ENCODE peak calls at places on chromosomes 1 and 21, in six cellular contexts. T is AG04450, Q is sigmoid colon, Y is uterus, S is SK-N-SH, M is suprapubic skin. E is an unnamed sample.

GRCh38 chr21:15015622-15016471 is 49.0 kb downstream of the NRIP1 start:
- DNase-seq in T (peak), Q (no peak), Y (no peak), S (no peak), M (no peak), E (no peak)

GRCh38 chr21:38740131-38740530 is 65.6 kb upstream of the ETS2 start:
- DNase-seq in T (no peak), Q (no peak), Y (no peak), S (no peak), M (no peak), E (no peak)

GRCh38 chr1:245255783-245256182 is 101.0 kb downstream of the KIF26B start:
- DNase-seq in T (no peak), Q (no peak), Y (no peak), S (no peak), M (no peak), E (no peak)

GRCh38 chr1:69513621-69514020 is 54.1 kb upstream of the LRRC7 start:
- DNase-seq in T (no peak), Q (no peak), Y (no peak), S (no peak), M (no peak), E (no peak)

GRCh38 chr1:183580281-183580682 is 10.0 kb downstream of the NCF2 start:
- DNase-seq in T (no peak), Q (no peak), Y (no peak), S (no peak), M (no peak), E (no peak)

GRCh38 chr1:67485046-67485811 is 55.0 kb upstream of the SERBP1 start:
- DNase-seq in T (no peak), Q (no peak), Y (no peak), S (no peak), M (no peak), E (no peak)

GRCh38 chr1:231626951-231627614 is 493 bp downstream of the DISC1 start:
- DNase-seq in T (no peak), Q (peak), Y (peak), S (peak), M (peak), E (peak)

GRCh38 chr1:21258331-21259134 is 31.7 kb downstream of the ECE1 start:
- DNase-seq in T (no peak), Q (no peak), Y (no peak), S (no peak), M (no peak), E (no peak)

GRCh38 chr1:153789478-153790148 is 14.4 kb downstream of the SLC27A3 start:
- DNase-seq in T (no peak), Q (peak), Y (no peak), S (no peak), M (no peak), E (no peak)

GRCh38 chr1:160637065-160637464 is 9.8 kb downstream of the SLAMF1 start:
- DNase-seq in T (no peak), Q (no peak), Y (no peak), S (no peak), M (no peak), E (no peak)

GRCh38 chr1:162270016-162270415 is 106.6 kb downstream of the SPATA46 start:
- DNase-seq in T (no peak), Q (no peak), Y (no peak), S (no peak), M (no peak), E (no peak)

GRCh38 chr21:41952568-41953248 is 1.1 kb downstream of the C2CD2 start:
- DNase-seq in T (no peak), Q (no peak), Y (no peak), S (no peak), M (no peak), E (no peak)

GRCh38 chr1:51621161-51621560 is 4.3 kb downstream of the OSBPL9 start:
- DNase-seq in T (no peak), Q (no peak), Y (no peak), S (no peak), M (no peak), E (no peak)

GRCh38 chr1:218433744-218434143 is 88.6 kb downstream of the TGFB2 start:
- DNase-seq in T (no peak), Q (no peak), Y (no peak), S (no peak), M (no peak), E (no peak)

GRCh38 chr1:62273953-62274352 is 45.3 kb downstream of the KANK4 start:
- DNase-seq in T (no peak), Q (no peak), Y (no peak), S (no peak), M (no peak), E (no peak)

GRCh38 chr1:55262822-55263221 is 47.7 kb upstream of the USP24 start:
- DNase-seq in T (no peak), Q (no peak), Y (no peak), S (no peak), M (no peak), E (no peak)

GRCh38 chr1:39391741-39392679 is 99.4 kb upstream of the BMP8A start:
- DNase-seq in T (no peak), Q (no peak), Y (peak), S (no peak), M (no peak), E (no peak)

GRCh38 chr1:35929730-35930592 is 944 bp upstream of the AGO3 start:
- DNase-seq in T (no peak), Q (peak), Y (peak), S (peak), M (peak), E (peak)

GRCh38 chr1:169271094-169271493 is 96.5 kb downstream of the NME7 start:
- DNase-seq in T (no peak), Q (no peak), Y (no peak), S (no peak), M (no peak), E (no peak)

GRCh38 chr1:58358311-58358710 is 188.2 kb downstream of the OMA1 start:
- DNase-seq in T (no peak), Q (no peak), Y (no peak), S (no peak), M (no peak), E (no peak)

GRCh38 chr1:72357411-72357810 is 75.1 kb upstream of the NEGR1 start:
- DNase-seq in T (peak), Q (no peak), Y (no peak), S (no peak), M (no peak), E (no peak)

GRCh38 chr21:35716886-35717285 is 343.4 kb downstream of the SETD4 start:
- DNase-seq in T (no peak), Q (no peak), Y (no peak), S (no peak), M (no peak), E (no peak)

GRCh38 chr1:117860906-117861610 is 68.4 kb downstream of the GDAP2 start:
- DNase-seq in T (peak), Q (no peak), Y (no peak), S (no peak), M (no peak), E (no peak)

GRCh38 chr21:44749116-44749758 is 37.9 kb upstream of the TSPEAR start:
- DNase-seq in T (no peak), Q (no peak), Y (no peak), S (no peak), M (no peak), E (no peak)

GRCh38 chr1:195748969-195749368 is 859.3 kb downstream of the KCNT2 start:
- DNase-seq in T (no peak), Q (no peak), Y (no peak), S (no peak), M (no peak), E (no peak)

GRCh38 chr21:19321688-19322087 is 918.1 kb upstream of the TMPRSS15 start:
- DNase-seq in T (no peak), Q (no peak), Y (no peak), S (no peak), M (no peak), E (no peak)

GRCh38 chr1:159591981-159592380 is 4.4 kb downstream of the APCS start:
- DNase-seq in T (no peak), Q (no peak), Y (no peak), S (no peak), M (no peak), E (no peak)

GRCh38 chr1:58779837-58780585 is 3.8 kb downstream of the JUN start:
- DNase-seq in T (no peak), Q (peak), Y (peak), S (no peak), M (peak), E (peak)

GRCh38 chr1:67489643-67490042 is 59.4 kb upstream of the SERBP1 start:
- DNase-seq in T (no peak), Q (no peak), Y (no peak), S (peak), M (no peak), E (no peak)

GRCh38 chr1:161020573-161021167 is at the start of gene F11R:
- DNase-seq in T (no peak), Q (no peak), Y (peak), S (peak), M (peak), E (peak)

GRCh38 chr1:195898924-195899323 is 709.3 kb downstream of the KCNT2 start:
- DNase-seq in T (no peak), Q (no peak), Y (no peak), S (no peak), M (no peak), E (no peak)

GRCh38 chr1:6353948-6354658 is 39.5 kb downstream of the ACOT7 start:
- DNase-seq in T (no peak), Q (no peak), Y (no peak), S (no peak), M (no peak), E (peak)

GRCh38 chr1:236850580-236850979 is 55.5 kb downstream of the MTR start:
- DNase-seq in T (no peak), Q (no peak), Y (no peak), S (no peak), M (no peak), E (no peak)

GRCh38 chr1:36871146-36871971 is 163.0 kb downstream of the GRIK3 start:
- DNase-seq in T (no peak), Q (peak), Y (no peak), S (peak), M (peak), E (no peak)

GRCh38 chr1:32755098-32755809 is 52.7 kb upstream of the SYNC start:
- DNase-seq in T (no peak), Q (no peak), Y (no peak), S (no peak), M (no peak), E (no peak)

GRCh38 chr1:213715182-213715581 is 272.6 kb upstream of the PROX1 start:
- DNase-seq in T (no peak), Q (no peak), Y (no peak), S (no peak), M (no peak), E (no peak)

GRCh38 chr1:241125297-241125696 is 231.7 kb downstream of the RGS7 start:
- DNase-seq in T (no peak), Q (no peak), Y (no peak), S (no peak), M (no peak), E (no peak)

GRCh38 chr1:16436946-16437474 is at the start of gene SPATA21:
- DNase-seq in T (no peak), Q (no peak), Y (no peak), S (no peak), M (no peak), E (no peak)

DNA sequence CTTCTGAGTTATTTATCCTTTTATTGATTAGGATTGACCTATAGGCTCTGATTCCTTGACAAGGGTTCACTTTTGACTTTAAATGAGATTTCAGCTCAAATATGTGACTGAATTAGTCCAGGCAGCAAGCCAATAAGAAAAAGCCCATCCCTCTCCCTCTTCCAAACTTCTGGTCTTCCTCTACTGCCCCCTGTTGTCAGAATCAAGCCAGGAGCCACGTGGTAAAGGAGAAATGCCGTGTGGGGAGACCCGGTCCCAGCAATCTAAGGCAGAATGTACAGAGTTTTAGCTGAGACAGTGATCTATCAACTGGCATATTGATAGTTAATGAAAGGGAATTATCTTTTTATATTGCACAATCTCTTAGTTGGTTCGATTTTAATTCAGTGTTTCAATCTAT is 5.2 kb downstream of the ADAMTS5 start:
- DNase-seq in T (no peak), Q (no peak), Y (peak), S (peak), M (no peak), E (no peak)
- TF ChIP-seq CTCF in T (no peak), Q (no peak), Y (peak), S (peak), M (no peak), E (no peak)

GRCh38 chr1:91771717-91772116 is 114.2 kb downstream of the TGFBR3 start:
- DNase-seq in T (no peak), Q (no peak), Y (no peak), S (no peak), M (no peak), E (no peak)

GRCh38 chr1:91768786-91769697 is 116.9 kb downstream of the TGFBR3 start:
- DNase-seq in T (no peak), Q (no peak), Y (no peak), S (no peak), M (no peak), E (no peak)

GRCh38 chr1:91769698-91770232 is 116.2 kb downstream of the TGFBR3 start:
- DNase-seq in T (no peak), Q (no peak), Y (no peak), S (no peak), M (no peak), E (no peak)

GRCh38 chr1:91768120-91768519 is 117.8 kb downstream of the TGFBR3 start:
- DNase-seq in T (no peak), Q (no peak), Y (no peak), S (no peak), M (no peak), E (no peak)

GRCh38 chr1:91770675-91771074 is 115.3 kb downstream of the TGFBR3 start:
- DNase-seq in T (no peak), Q (no peak), Y (no peak), S (no peak), M (no peak), E (no peak)
- H3K27ac ChIP-seq in T (no peak), Q (no peak), Y (no peak), S (no peak), M (no peak), E (no peak)

DNA sequence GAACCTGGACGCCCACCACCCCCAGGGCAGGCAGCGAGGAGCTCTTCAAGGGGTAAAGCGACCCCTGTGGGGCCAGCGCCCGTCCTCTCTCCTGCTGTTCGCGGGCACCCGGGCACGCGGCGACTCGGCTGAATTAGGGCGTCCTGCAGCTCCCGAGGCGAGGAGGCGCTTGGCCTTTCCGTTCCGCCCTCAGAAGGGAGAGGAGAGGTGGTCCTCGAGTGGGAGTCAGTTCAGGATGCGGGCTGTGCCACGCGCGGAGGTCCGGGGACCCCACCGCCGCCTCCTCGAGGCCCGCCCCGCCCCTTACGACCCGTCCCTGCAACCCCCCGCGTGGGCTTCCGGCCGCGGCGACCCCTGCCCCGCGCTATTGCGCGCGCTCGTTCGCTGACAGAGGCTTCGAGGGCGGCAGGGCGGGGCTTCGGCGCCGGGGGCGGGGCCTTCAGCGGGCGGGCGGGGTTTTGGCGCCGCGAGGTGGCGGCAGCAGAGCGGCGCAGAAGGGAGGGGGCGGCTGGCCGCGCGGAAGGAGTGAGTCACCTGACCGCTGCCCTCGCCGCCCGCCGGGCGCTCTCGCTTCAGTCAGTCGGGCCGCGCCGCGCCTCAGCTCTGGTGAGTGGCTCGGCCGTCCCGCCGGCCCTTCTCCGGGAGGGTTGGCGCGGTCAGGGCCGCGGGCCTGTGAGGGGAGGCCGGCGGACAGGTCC is at the start of gene BACH1:
- DNase-seq in T (peak), Q (peak), Y (peak), S (peak), M (peak), E (peak)
- TF ChIP-seq CTCF in T (peak), Q (no peak), Y (peak), S (peak), M (no peak), E (peak)

GRCh38 chr1:10494754-10495474 is 20.2 kb downstream of the PEX14 start:
- DNase-seq in T (no peak), Q (peak), Y (peak), S (peak), M (peak), E (peak)
- H3K27ac ChIP-seq in T (no peak), Q (peak), Y (peak), S (peak), M (peak), E (peak)

GRCh38 chr1:152447484-152447883 is 33.4 kb upstream of the CRNN start:
- DNase-seq in T (no peak), Q (no peak), Y (no peak), S (no peak), M (no peak), E (no peak)

GRCh38 chr1:152448496-152448895 is 34.4 kb upstream of the CRNN start:
- DNase-seq in T (no peak), Q (no peak), Y (no peak), S (no peak), M (no peak), E (no peak)

GRCh38 chr1:152449661-152450060 is 35.6 kb upstream of the CRNN start:
- DNase-seq in T (no peak), Q (no peak), Y (no peak), S (no peak), M (no peak), E (no peak)

GRCh38 chr1:152448095-152448494 is 34.0 kb upstream of the CRNN start:
- DNase-seq in T (no peak), Q (peak), Y (no peak), S (no peak), M (no peak), E (no peak)

GRCh38 chr1:152451254-152451653 is 37.2 kb upstream of the CRNN start:
- DNase-seq in T (no peak), Q (no peak), Y (no peak), S (no peak), M (no peak), E (no peak)
- TF ChIP-seq CTCF in T (no peak), Q (no peak), Y (no peak), S (no peak), M (no peak), E (no peak)

DNA sequence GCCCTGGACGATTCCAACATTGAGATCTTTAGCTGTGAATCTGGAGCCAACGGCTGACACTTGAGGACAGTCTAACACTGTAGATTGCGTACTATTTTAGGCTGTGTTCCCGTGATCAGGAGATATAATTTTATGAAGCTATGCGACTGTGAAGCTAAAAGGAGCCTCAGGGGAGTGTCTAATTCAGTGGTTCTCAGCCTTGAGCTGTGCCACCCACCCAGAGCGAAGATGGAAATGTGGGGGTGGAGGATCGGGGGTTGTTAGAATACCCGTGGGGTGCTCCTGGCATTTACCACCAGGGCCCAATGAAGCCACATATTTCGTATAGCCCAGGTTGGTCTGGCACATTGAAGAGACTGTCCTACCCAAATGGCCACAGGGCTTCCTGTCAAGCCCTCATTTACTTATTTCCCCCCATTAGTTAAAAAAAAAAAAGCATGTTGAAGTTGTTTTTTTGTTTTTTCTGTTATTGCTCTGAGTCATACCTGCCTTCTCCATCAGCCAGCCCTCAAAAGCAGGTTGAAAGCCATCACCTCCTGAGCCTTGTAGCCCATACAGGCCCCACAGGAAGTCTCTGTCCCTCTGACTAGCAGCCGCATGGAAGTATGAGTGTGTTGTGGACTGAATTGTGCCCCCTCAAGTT is 141.7 kb downstream of the GALNT2 start:
- DNase-seq in T (no peak), Q (no peak), Y (no peak), S (no peak), M (no peak), E (no peak)
- H3K27ac ChIP-seq in T (no peak), Q (no peak), Y (no peak), S (no peak), M (no peak), E (no peak)

DNA sequence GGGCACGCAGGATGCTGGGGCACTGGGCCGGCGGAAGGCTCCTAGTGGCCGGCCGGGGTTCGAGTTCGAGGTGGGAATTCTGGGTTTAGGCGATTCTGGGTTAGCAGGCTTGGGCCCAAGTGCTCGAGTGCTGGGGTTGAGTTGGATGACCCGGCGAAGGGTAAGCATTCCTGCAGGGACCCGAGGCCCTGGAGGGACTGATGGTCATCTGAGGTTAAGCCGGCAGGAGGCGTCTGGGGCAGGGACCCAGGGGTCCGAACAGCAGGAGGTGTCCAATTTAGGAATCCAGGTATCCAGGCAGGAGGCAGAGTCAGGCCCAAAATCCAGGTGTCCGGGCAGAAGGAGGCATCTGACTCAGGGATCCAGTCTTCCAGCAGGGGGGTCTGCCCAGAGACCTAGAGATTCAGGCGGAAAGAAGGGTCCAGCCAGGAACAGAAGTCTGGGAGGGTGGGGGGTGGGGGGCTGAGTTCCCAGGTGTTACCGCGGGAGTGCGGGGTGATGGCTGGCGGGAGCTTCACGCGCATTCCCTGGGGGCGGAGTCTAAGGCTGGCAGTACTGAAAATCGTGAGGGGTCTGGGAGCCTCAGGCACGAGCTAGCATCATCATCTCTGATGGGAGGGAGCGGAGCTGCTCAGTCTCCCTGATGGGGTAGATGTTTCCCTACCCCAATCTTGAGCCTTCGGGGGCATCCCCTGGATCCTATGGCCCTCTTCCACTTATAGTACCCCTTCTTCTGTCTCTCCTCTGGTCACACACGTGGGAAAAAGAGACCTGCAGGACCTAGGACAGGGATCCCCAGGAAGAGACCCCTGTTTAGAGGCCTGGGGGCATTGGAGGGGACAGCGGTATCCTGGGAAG is 585 bp downstream of the GPR3 start:
- DNase-seq in T (no peak), Q (no peak), Y (no peak), S (peak), M (no peak), E (no peak)
- TF ChIP-seq CTCF in T (peak), Q (no peak), Y (peak), S (peak), M (no peak), E (no peak)